ENCODE peak calls at places on chromosomes 2 and 18, in nine cellular contexts. Y is spleen; J is HCT116; I is GM23248; E is thoracic aorta; G is cardiac muscle cell; O is effector memory CD4-positive, alpha-beta T cell; V is mesendoderm; W is iPS DF 6.9. H is an unnamed sample. For H3K4me1, the result is how much of the 10 kb centered on the place peaks cover.

GRCh38 chr2:70930371-70931329 is 5.0 kb upstream of the ATP6V1B1 start:
- DNase-seq in Y (no peak), J (no peak), I (no peak), E (no peak), G (no peak), O (no peak), V (no peak), W (no peak), H (peak)

GRCh38 chr18:48502906-48503305 is 35.9 kb upstream of the CTIF start:
- DNase-seq in Y (no peak), J (no peak), I (no peak), E (no peak), G (peak), O (no peak), V (no peak), W (no peak), H (no peak)

GRCh38 chr2:36277146-36277808 is 78.3 kb upstream of the CRIM1 start:
- DNase-seq in Y (no peak), J (peak), I (peak), E (no peak), G (peak), O (no peak), V (no peak), W (no peak), H (peak)

GRCh38 chr2:28981620-28982371 is 698 bp downstream of the TOGARAM2 start:
- DNase-seq in Y (no peak), J (no peak), I (peak), E (no peak), G (no peak), O (no peak), V (no peak), W (no peak), H (peak)

GRCh38 chr2:158967731-158968395 is 577 bp upstream of the TANC1 start:
- DNase-seq in Y (no peak), J (no peak), I (peak), E (no peak), G (peak), O (no peak), V (peak), W (no peak), H (peak)

GRCh38 chr2:189360861-189361260 is 80.4 kb upstream of the WDR75 start:
- DNase-seq in Y (no peak), J (no peak), I (no peak), E (no peak), G (no peak), O (no peak), V (no peak), W (no peak), H (no peak)

GRCh38 chr2:26805241-26805676 is 19.4 kb downstream of the CENPA start:
- DNase-seq in Y (no peak), J (peak), I (peak), E (no peak), G (peak), O (no peak), V (no peak), W (no peak), H (no peak)

GRCh38 chr2:201363857-201364560 is 6.9 kb upstream of the FLACC1 start:
- DNase-seq in Y (no peak), J (peak), I (peak), E (no peak), G (peak), O (no peak), V (peak), W (peak), H (peak)

GRCh38 chr18:36207326-36207725 is 20.0 kb downstream of the MOCOS start:
- DNase-seq in Y (no peak), J (no peak), I (no peak), E (no peak), G (no peak), O (no peak), V (no peak), W (no peak), H (no peak)

GRCh38 chr2:185335879-185336278 is 402.7 kb upstream of the FSIP2 start:
- DNase-seq in Y (no peak), J (no peak), I (no peak), E (no peak), G (no peak), O (no peak), V (no peak), W (no peak), H (no peak)

GRCh38 chr2:45651415-45652089 is at the start of gene PRKCE:
- DNase-seq in Y (peak), J (no peak), I (peak), E (peak), G (no peak), O (no peak), V (no peak), W (no peak), H (no peak)

GRCh38 chr2:17583166-17583565 is 42.7 kb downstream of the VSNL1 start:
- DNase-seq in Y (no peak), J (no peak), I (peak), E (no peak), G (peak), O (no peak), V (no peak), W (no peak), H (no peak)

GRCh38 chr2:20596193-20596972 is 54.5 kb downstream of the HS1BP3 start:
- DNase-seq in Y (peak), J (no peak), I (no peak), E (no peak), G (no peak), O (no peak), V (peak), W (no peak), H (no peak)

GRCh38 chr18:48419268-48420022 is 10.3 kb upstream of the ZBTB7C start:
- DNase-seq in Y (no peak), J (no peak), I (no peak), E (no peak), G (no peak), O (no peak), V (peak), W (no peak), H (no peak)

GRCh38 chr2:217853961-217854360 is 148.8 kb downstream of the TNS1 start:
- DNase-seq in Y (peak), J (no peak), I (no peak), E (no peak), G (no peak), O (no peak), V (no peak), W (no peak), H (no peak)
- H3K4me1 ChIP-seq in Y (half or more), J (under half), I (half or more), E (half or more), G (half or more), O (under half), V (under half), W (under half), H (half or more)

DNA sequence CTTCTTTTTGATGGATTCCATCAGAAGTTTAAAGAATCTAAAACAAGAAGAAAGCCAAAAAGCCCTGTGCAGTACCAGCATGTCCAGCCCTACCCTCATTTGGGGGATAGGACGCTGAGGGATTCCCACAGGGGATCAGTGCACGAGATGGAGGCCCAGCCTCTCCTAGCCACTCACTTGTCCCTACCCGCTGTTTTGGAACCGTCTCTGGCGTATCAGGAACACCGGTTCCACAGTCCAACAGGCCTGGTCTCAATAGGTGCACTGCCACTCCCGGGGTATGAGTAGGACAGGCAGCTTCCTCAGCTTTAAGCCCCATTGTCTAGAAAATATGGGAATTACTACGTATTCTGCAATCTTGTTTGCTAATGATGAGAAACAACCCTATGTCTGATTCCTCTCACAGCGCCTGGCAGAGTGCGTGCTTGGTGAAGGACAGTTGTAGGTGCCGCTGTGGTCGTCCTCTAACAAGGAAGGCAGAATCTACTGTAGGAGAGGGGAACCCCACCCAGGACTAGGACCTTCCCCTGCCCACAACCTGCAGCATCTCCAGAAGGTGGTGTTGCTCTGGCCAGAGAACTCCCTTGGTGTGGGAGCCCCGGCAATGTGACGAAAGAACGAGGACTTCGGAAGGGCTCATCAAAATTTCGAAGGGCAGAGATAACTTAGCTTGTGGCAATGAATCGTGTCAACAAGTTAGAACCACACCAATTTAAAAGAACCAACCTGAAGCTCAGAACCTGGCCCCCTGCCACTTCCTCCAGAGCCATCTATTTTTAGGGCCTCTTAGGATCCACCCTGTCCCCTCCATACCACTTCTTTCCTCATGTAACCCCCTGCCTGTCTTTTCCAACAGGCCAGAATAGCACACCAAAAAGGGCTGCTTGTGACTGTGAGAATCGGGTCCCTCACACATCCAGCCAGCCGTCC is 71.7 kb downstream of the POLR1A start:
- DNase-seq in Y (peak), J (no peak), I (no peak), E (no peak), G (no peak), O (no peak), V (no peak), W (no peak), H (no peak)
- H3K4me1 ChIP-seq in Y (half or more), J (under half), I (under half), E (under half), G (under half), O (half or more), V (under half), W (under half), H (under half)

DNA sequence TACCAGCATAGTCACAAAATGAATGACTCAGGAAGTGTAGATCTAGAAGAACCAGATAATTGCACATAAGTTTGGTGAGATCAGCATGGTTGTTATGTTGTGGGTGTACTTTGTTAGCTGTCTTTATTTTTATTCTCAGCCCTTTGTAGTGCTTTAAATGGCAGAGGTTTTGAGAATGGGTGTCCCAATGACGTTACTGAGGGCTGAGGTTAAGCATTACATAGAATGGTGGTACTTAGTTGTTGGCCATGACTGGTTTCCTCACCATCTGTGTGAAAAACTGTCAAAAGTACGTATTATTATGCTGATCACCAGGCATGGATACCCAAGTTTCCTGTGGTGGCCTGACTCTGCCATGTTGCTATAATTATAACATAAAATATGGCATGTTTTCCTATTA is 165.8 kb downstream of the UBE2E3 start:
- DNase-seq in Y (no peak), J (no peak), I (peak), E (no peak), G (no peak), O (no peak), V (no peak), W (no peak), H (no peak)
- H3K4me1 ChIP-seq in Y (under half), J (under half), I (under half), E (under half), G (under half), O (under half), V (under half), W (under half), H (under half)

GRCh38 chr2:150567771-150568278 is 80.4 kb upstream of the RND3 start:
- DNase-seq in Y (no peak), J (no peak), I (peak), E (no peak), G (peak), O (no peak), V (no peak), W (no peak), H (no peak)

GRCh38 chr2:150570712-150571111 is 83.2 kb upstream of the RND3 start:
- DNase-seq in Y (no peak), J (no peak), I (peak), E (no peak), G (peak), O (no peak), V (no peak), W (no peak), H (no peak)

GRCh38 chr2:150571121-150571520 is 83.7 kb upstream of the RND3 start:
- DNase-seq in Y (no peak), J (no peak), I (no peak), E (no peak), G (peak), O (no peak), V (no peak), W (no peak), H (no peak)

GRCh38 chr2:150572194-150572766 is 84.8 kb upstream of the RND3 start:
- DNase-seq in Y (no peak), J (no peak), I (peak), E (no peak), G (no peak), O (no peak), V (no peak), W (no peak), H (no peak)

DNA sequence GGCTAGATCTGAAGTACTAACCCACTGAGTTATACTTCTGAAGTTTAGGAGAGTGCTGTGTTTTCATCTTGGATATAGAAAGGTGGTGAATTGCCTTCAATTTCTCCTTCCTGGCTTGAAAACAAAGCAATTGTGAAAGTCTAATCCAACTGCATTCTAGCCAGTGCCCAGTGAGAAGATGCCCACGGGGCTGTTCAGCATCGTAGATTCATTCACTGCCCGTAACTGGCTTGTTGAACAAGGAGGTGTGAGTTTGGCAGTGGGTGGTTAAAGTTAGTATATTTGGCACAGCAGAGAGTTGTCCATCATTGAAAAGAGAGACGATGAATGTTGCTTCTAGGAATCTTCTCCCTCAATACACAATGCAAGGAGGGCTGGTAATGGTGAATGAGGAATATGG is 82.3 kb upstream of the RND3 start:
- DNase-seq in Y (no peak), J (no peak), I (no peak), E (no peak), G (no peak), O (no peak), V (no peak), W (no peak), H (peak)
- H3K4me1 ChIP-seq in Y (under half), J (under half), I (half or more), E (under half), G (under half), O (under half), V (under half), W (under half), H (under half)

DNA sequence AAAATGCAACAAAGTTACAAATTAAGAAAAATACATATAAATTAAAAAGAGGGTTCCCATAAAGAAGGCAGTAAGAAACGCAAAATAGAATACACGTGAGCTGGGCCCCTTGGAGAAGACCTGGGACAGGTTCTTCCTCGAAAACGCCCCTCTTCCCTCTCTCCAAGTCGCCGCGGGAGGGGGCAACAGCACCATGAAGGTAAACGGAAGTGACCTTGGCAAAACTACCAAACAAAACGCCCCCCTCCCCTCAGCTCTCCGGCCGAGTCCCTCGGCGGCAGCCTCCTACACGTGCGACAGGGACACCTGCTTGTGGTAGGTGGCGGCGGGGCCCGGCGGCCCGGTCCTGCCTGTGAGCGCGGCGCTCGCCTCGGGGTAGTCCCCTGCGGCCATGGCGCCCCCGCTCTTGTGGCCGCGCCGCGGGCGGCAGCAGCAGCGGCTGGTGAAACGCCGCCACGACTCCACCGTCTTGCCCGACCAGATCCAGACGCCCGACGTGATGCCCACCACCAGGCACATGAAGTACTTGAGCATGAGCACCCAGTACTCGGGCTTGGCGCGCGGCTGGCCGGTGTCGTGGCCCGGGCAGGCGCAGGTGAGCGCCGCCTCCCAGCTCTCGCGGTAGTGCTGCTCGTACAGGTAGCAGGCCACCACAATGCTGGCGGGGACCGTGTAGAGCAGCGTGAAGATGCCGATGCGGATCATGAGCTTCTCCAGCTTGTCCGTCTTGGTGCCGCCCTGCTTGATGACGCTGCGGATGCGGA is 2.8 kb downstream of the FZD5 start:
- DNase-seq in Y (peak), J (no peak), I (no peak), E (no peak), G (no peak), O (no peak), V (peak), W (no peak), H (no peak)
- H3K4me1 ChIP-seq in Y (half or more), J (under half), I (under half), E (under half), G (under half), O (under half), V (under half), W (under half), H (under half)

H was measured in osteoblast.